ENCODE peak calls at places on chromosomes 2 and 18, in five cellular contexts. A, L, V, S and N are unnamed samples.

GRCh38 chr2:18614042-18614441 is 24.7 kb upstream of the NT5C1B start:
- DNase-seq in A (no peak), L (no peak), V (no peak), S (no peak), N (no peak)

GRCh38 chr2:241956521-241957110 is 87.1 kb downstream of the RTP5 start:
- DNase-seq in A (no peak), L (no peak), V (no peak), S (peak; percentile 11), N (no peak)

GRCh38 chr2:13822365-13822764 is 810.2 kb upstream of the LRATD1 start:
- DNase-seq in A (no peak), L (no peak), V (no peak), S (no peak), N (no peak)

GRCh38 chr2:38551171-38551570 is 51.6 kb downstream of the HNRNPLL start:
- DNase-seq in A (no peak), L (no peak), V (no peak), S (no peak), N (no peak)

GRCh38 chr2:1593371-1594205 is 150.7 kb downstream of the PXDN start:
- DNase-seq in A (no peak), L (no peak), V (no peak), S (no peak), N (peak; percentile 75)

GRCh38 chr2:34353498-34354113 is 754.5 kb upstream of the FAM98A start:
- DNase-seq in A (no peak), L (no peak), V (no peak), S (no peak), N (no peak)

GRCh38 chr2:169609264-169609663 is 25.1 kb downstream of the PPIG start:
- DNase-seq in A (no peak), L (no peak), V (no peak), S (no peak), N (no peak)

GRCh38 chr2:226643550-226644275 is 155.9 kb downstream of the IRS1 start:
- DNase-seq in A (no peak), L (no peak), V (no peak), S (no peak), N (no peak)

GRCh38 chr2:101704046-101704466 is 6.5 kb downstream of the MAP4K4 start:
- DNase-seq in A (no peak), L (no peak), V (no peak), S (no peak), N (no peak)

GRCh38 chr2:27085670-27086089 is 892 bp upstream of the KHK start:
- DNase-seq in A (peak; percentile 73), L (no peak), V (peak; percentile 77), S (no peak), N (peak; percentile 91)

GRCh38 chr2:32864761-32865160 is 82.0 kb upstream of the LTBP1 start:
- DNase-seq in A (no peak), L (no peak), V (no peak), S (no peak), N (no peak)

GRCh38 chr2:224127871-224128501 is 88.9 kb upstream of the SERPINE2 start:
- DNase-seq in A (no peak), L (no peak), V (no peak), S (no peak), N (no peak)

GRCh38 chr2:155203187-155203586 is 504.7 kb downstream of the KCNJ3 start:
- DNase-seq in A (no peak), L (no peak), V (no peak), S (no peak), N (no peak)

GRCh38 chr18:26071725-26072124 is 18.7 kb downstream of the SS18 start:
- DNase-seq in A (no peak), L (no peak), V (no peak), S (no peak), N (no peak)

GRCh38 chr18:47754311-47755101 is 176.0 kb downstream of the SMAD2 start:
- DNase-seq in A (peak; percentile 43), L (peak; percentile 78), V (peak; percentile 92), S (no peak), N (no peak)

GRCh38 chr2:179129574-179130238 is 79.8 kb upstream of the CCDC141 start:
- DNase-seq in A (no peak), L (no peak), V (no peak), S (no peak), N (no peak)

GRCh38 chr2:227707390-227707789 is 10.4 kb downstream of the SLC19A3 start:
- DNase-seq in A (no peak), L (no peak), V (no peak), S (no peak), N (no peak)

GRCh38 chr2:196335238-196335637 is 163.9 kb upstream of the STK17B start:
- DNase-seq in A (no peak), L (no peak), V (no peak), S (no peak), N (no peak)

GRCh38 chr2:179842498-179843153 is 18.8 kb downstream of the ZNF385B start:
- DNase-seq in A (no peak), L (peak; percentile 14), V (no peak), S (no peak), N (no peak)

GRCh38 chr2:157421377-157421944 is 22.4 kb downstream of the CYTIP start:
- DNase-seq in A (no peak), L (no peak), V (no peak), S (no peak), N (no peak)

GRCh38 chr18:59556265-59556664 is 141.0 kb downstream of the CCBE1 start:
- DNase-seq in A (no peak), L (no peak), V (no peak), S (no peak), N (no peak)

GRCh38 chr2:164430166-164430783 is 191.0 kb downstream of the GRB14 start:
- DNase-seq in A (no peak), L (peak; percentile 14), V (no peak), S (no peak), N (no peak)

GRCh38 chr2:195666113-195666712 is 9.2 kb downstream of the SLC39A10 start:
- DNase-seq in A (no peak), L (no peak), V (no peak), S (no peak), N (no peak)

GRCh38 chr2:31384771-31385276 is 29.7 kb downstream of the XDH start:
- DNase-seq in A (no peak), L (no peak), V (no peak), S (no peak), N (no peak)

GRCh38 chr18:34921811-34922385 is 119.3 kb upstream of the MAPRE2 start:
- DNase-seq in A (no peak), L (no peak), V (no peak), S (no peak), N (no peak)

GRCh38 chr2:95359035-95359434 is 43.5 kb upstream of the FAHD2A start:
- DNase-seq in A (no peak), L (no peak), V (no peak), S (no peak), N (no peak)